ENCODE peak calls at places on chromosome 1, in six cellular contexts. K, W, T, N, B and V are unnamed samples.

GRCh38 chr1:189939967-189940366 is 537.7 kb downstream of the BRINP3 start:
- DNase-seq in K (no peak), W (no peak), T (no peak), N (no peak), B (no peak), V (peak)

GRCh38 chr1:169047074-169047473 is 59.4 kb upstream of the ATP1B1 start:
- DNase-seq in K (no peak), W (no peak), T (no peak), N (no peak), B (no peak), V (no peak)

GRCh38 chr1:227333423-227333822 is 15.1 kb upstream of the CDC42BPA start:
- DNase-seq in K (no peak), W (peak), T (peak), N (no peak), B (no peak), V (no peak)

GRCh38 chr1:28066393-28067154 is 21.8 kb downstream of the EYA3 start:
- DNase-seq in K (no peak), W (no peak), T (no peak), N (no peak), B (no peak), V (peak)

GRCh38 chr1:1166642-1167415 is 6.9 kb upstream of the TTLL10 start:
- DNase-seq in K (no peak), W (no peak), T (no peak), N (no peak), B (no peak), V (no peak)

GRCh38 chr1:8510041-8510823 is 192.3 kb downstream of the SLC45A1 start:
- DNase-seq in K (no peak), W (peak), T (no peak), N (no peak), B (no peak), V (no peak)

GRCh38 chr1:246750752-246751151 is 26.5 kb downstream of the SCCPDH start:
- DNase-seq in K (no peak), W (no peak), T (no peak), N (no peak), B (no peak), V (no peak)

GRCh38 chr1:112509005-112509659 is 367 bp downstream of the WNT2B start:
- DNase-seq in K (no peak), W (peak), T (no peak), N (peak), B (no peak), V (no peak)

GRCh38 chr1:167782946-167783345 is 61.2 kb downstream of the MPZL1 start:
- DNase-seq in K (no peak), W (peak), T (no peak), N (no peak), B (no peak), V (peak)

GRCh38 chr1:229430761-229431269 is 3.1 kb downstream of the ACTA1 start:
- DNase-seq in K (no peak), W (peak), T (no peak), N (peak), B (no peak), V (no peak)

GRCh38 chr1:153288634-153289275 is 24.0 kb downstream of the PGLYRP3 start:
- DNase-seq in K (peak), W (peak), T (no peak), N (no peak), B (peak), V (peak)

GRCh38 chr1:225962440-225962975 is 21.5 kb upstream of the LEFTY2 start:
- DNase-seq in K (peak), W (peak), T (peak), N (peak), B (no peak), V (no peak)

GRCh38 chr1:64881281-64881680 is 85.1 kb downstream of the JAK1 start:
- DNase-seq in K (no peak), W (peak), T (no peak), N (no peak), B (no peak), V (peak)

GRCh38 chr1:116852910-116853309 is 56.8 kb upstream of the PTGFRN start:
- DNase-seq in K (no peak), W (peak), T (no peak), N (peak), B (no peak), V (peak)

GRCh38 chr1:98053471-98054366 is 132.9 kb upstream of the DPYD start:
- DNase-seq in K (peak), W (peak), T (peak), N (peak), B (no peak), V (peak)

GRCh38 chr1:107830546-107830945 is 134.4 kb downstream of the VAV3 start:
- DNase-seq in K (no peak), W (no peak), T (no peak), N (no peak), B (no peak), V (no peak)

GRCh38 chr1:218498061-218498938 is 153.2 kb downstream of the TGFB2 start:
- DNase-seq in K (no peak), W (peak), T (no peak), N (no peak), B (no peak), V (peak)

GRCh38 chr1:27557596-27558340 is 46.2 kb downstream of the AHDC1 start:
- DNase-seq in K (no peak), W (no peak), T (no peak), N (peak), B (peak), V (peak)

GRCh38 chr1:76379506-76379905 is 305.0 kb downstream of the ST6GALNAC3 start:
- DNase-seq in K (no peak), W (no peak), T (no peak), N (peak), B (no peak), V (no peak)

GRCh38 chr1:226382030-226382429 is 25.9 kb downstream of the PARP1 start:
- DNase-seq in K (no peak), W (no peak), T (no peak), N (no peak), B (no peak), V (no peak)

GRCh38 chr1:67626090-67626489 is 58.9 kb upstream of the GADD45A start:
- DNase-seq in K (no peak), W (no peak), T (no peak), N (no peak), B (no peak), V (no peak)

GRCh38 chr1:155324717-155325595 is 4.3 kb downstream of the RUSC1 start:
- DNase-seq in K (peak), W (peak), T (peak), N (peak), B (peak), V (peak)

GRCh38 chr1:175493321-175493998 is 249.9 kb downstream of the TNR start:
- DNase-seq in K (no peak), W (no peak), T (no peak), N (peak), B (no peak), V (no peak)

GRCh38 chr1:27235827-27236226 is 1.4 kb downstream of the WDTC1 start:
- DNase-seq in K (no peak), W (peak), T (no peak), N (peak), B (no peak), V (peak)

GRCh38 chr1:168830562-168830961 is 101.6 kb upstream of the DPT start:
- DNase-seq in K (no peak), W (no peak), T (no peak), N (no peak), B (no peak), V (no peak)

GRCh38 chr1:28313710-28314510 is 14.9 kb upstream of the MED18 start:
- DNase-seq in K (no peak), W (peak), T (no peak), N (no peak), B (peak), V (peak)

GRCh38 chr1:183230403-183230802 is 44.3 kb downstream of the LAMC2 start:
- DNase-seq in K (no peak), W (peak), T (no peak), N (no peak), B (no peak), V (peak)

GRCh38 chr1:206880310-206880709 is 14.9 kb downstream of the IL20 start:
- DNase-seq in K (no peak), W (no peak), T (no peak), N (no peak), B (no peak), V (no peak)

GRCh38 chr1:110615548-110616130 is 9.5 kb upstream of the KCNA2 start:
- DNase-seq in K (peak), W (peak), T (peak), N (peak), B (peak), V (peak)

GRCh38 chr1:66265268-66265667 is 268.7 kb upstream of the SGIP1 start:
- DNase-seq in K (no peak), W (no peak), T (no peak), N (no peak), B (no peak), V (no peak)

GRCh38 chr1:11594222-11594621 is 60.0 kb downstream of the FBXO2 start:
- DNase-seq in K (peak), W (peak), T (no peak), N (peak), B (peak), V (no peak)

GRCh38 chr1:192627901-192628300 is 8.0 kb upstream of the RGS13 start:
- DNase-seq in K (no peak), W (no peak), T (peak), N (no peak), B (no peak), V (no peak)
- H3K4me3 ChIP-seq in K (no peak), W (no peak), T (no peak), N (no peak), B (no peak), V (no peak)

GRCh38 chr1:43418858-43419257 is 29.2 kb downstream of the SZT2 start:
- DNase-seq in K (no peak), W (no peak), T (no peak), N (no peak), B (no peak), V (no peak)
- H3K9ac ChIP-seq in K (no peak), W (no peak), T (no peak), N (no peak), B (no peak), V (no peak)

DNA sequence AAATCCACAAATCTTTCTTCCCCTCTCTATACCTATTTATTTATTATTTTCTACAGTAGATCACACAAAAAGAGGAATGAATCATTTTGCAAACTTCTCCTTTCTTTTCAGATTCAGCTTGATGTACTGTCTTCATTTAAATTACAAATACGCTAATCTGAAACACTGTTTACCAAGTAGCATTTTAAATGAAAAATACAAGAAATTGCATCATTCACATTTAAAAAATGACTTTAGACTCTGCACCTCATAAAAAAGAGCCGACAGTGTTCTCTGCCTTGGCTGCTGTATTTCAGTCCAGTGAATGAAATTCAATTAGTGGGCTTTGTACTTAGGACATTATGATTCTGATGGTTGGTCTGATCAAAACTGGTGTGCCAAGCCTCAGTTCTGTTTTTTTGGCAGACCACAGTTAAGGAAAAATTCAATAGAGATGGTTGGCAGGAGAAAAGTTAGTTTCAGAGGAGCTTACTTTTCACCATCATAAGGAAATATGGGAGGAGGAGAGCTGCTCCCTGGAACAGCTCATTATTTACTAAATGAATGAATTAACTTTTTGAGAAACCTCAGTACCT is 222.4 kb upstream of the ESRRG start:
- DNase-seq in K (no peak), W (no peak), T (no peak), N (no peak), B (no peak), V (no peak)
- TF ChIP-seq EZH2phosphoT487 in K (no peak), W (no peak), T (no peak), N (no peak), B (no peak), V (no peak)

DNA sequence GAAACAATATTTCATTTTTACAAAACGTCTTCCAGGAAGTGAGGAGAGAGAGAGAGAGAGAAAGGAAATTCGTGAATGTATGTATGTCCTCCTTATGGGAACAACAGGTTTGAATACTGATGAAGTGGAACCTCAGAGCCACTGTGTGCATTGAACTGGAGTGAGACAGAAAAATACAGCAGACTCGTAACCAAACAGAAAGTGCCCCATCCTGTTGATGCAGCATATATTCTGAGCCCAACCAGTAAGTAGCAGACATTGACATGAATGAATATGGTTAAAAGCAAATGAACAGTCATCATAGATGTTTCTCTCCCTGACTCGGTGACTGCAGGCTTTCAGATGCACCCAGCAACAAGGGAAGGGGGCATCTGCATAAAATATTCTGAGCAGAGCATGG is 471.1 kb upstream of the PBX1 start:
- DNase-seq in K (no peak), W (peak), T (peak), N (no peak), B (no peak), V (no peak)
- H3K4me3 ChIP-seq in K (no peak), W (peak), T (peak), N (no peak), B (no peak), V (no peak)

GRCh38 chr1:2195785-2196184 is 1.2 kb upstream of the FAAP20 start:
- DNase-seq in K (no peak), W (no peak), T (no peak), N (no peak), B (no peak), V (no peak)
- H3K9ac ChIP-seq in K (no peak), W (peak), T (no peak), N (no peak), B (peak), V (peak)

GRCh38 chr1:160061376-160062100 is 8.4 kb downstream of the KCNJ10 start:
- DNase-seq in K (no peak), W (no peak), T (no peak), N (no peak), B (no peak), V (no peak)

GRCh38 chr1:160058087-160058486 is 11.9 kb downstream of the KCNJ10 start:
- DNase-seq in K (no peak), W (peak), T (no peak), N (no peak), B (no peak), V (peak)

GRCh38 chr1:160064746-160065145 is 5.2 kb downstream of the KCNJ10 start:
- DNase-seq in K (no peak), W (no peak), T (no peak), N (no peak), B (no peak), V (no peak)

GRCh38 chr1:160064164-160064563 is 5.8 kb downstream of the KCNJ10 start:
- DNase-seq in K (no peak), W (peak), T (no peak), N (no peak), B (no peak), V (no peak)

DNA sequence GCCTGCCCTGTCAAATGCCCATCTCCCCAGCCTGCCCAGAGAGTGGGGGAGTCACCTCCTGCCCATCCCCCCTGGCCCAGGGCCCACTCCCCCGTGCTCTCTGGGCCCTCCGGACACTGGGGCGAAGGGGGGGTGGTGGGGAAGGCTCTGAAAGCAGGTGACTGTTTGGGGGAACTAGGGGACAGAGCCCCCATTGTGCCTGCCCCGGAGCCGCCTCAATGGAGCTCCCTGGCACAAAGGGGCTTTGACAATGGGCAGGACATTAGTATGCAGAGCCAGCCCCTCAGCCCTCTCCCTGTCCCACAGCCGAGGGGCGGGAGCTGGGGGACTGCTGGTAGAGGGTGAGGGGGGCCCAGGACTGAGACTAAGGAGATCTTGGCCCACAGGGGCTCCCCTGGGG is 7.8 kb downstream of the KCNJ10 start:
- DNase-seq in K (no peak), W (no peak), T (no peak), N (peak), B (no peak), V (no peak)
- TF ChIP-seq EZH2phosphoT487 in K (no peak), W (no peak), T (no peak), N (no peak), B (no peak), V (no peak)